ENCODE peak calls at places on chromosomes 16 and 17, in four cellular contexts. N, D, V and T are unnamed samples.

GRCh38 chr17:57927048-57927723 is 28.0 kb downstream of the CUEDC1 start:
- DNase-seq in N (no peak), V (no peak), D (peak), T (no peak)

GRCh38 chr16:75238132-75238852 is 13.1 kb downstream of the BCAR1 start:
- DNase-seq in V (no peak), N (peak), D (peak), T (no peak)

GRCh38 chr16:55645986-55646385 is 9.8 kb upstream of the SLC6A2 start:
- DNase-seq in V (no peak), N (no peak), D (no peak), T (no peak)

GRCh38 chr16:52994942-52995341 is 57.8 kb downstream of the CHD9NB start:
- DNase-seq in N (no peak), V (no peak), D (no peak), T (no peak)

GRCh38 chr16:89375686-89376085 is 114.7 kb downstream of the ANKRD11 start:
- DNase-seq in N (no peak), V (no peak), D (no peak), T (no peak)

GRCh38 chr16:11233727-11234376 is 22.2 kb downstream of the SOCS1 start:
- DNase-seq in N (no peak), V (no peak), D (peak), T (no peak)

GRCh38 chr17:34902761-34903325 is 58.4 kb downstream of the CCT6B start:
- DNase-seq in N (no peak), D (no peak), V (no peak), T (no peak)

GRCh38 chr17:42240201-42240600 is 36.0 kb downstream of the STAT5B start:
- DNase-seq in D (no peak), N (no peak), V (no peak), T (no peak)

GRCh38 chr16:4702466-4702808 is 9.1 kb downstream of the NUDT16L1 start:
- DNase-seq in N (no peak), V (no peak), D (no peak), T (no peak)

GRCh38 chr17:49086649-49087048 is 45.9 kb upstream of the B4GALNT2 start:
- DNase-seq in D (no peak), N (no peak), V (no peak), T (no peak)

GRCh38 chr16:88730632-88731607 is 24.6 kb downstream of the CTU2 start:
- DNase-seq in N (no peak), D (no peak), V (no peak), T (no peak)

GRCh38 chr17:39755550-39756375 is 18.0 kb downstream of the GRB7 start:
- DNase-seq in V (peak), N (peak), D (peak), T (no peak)
- TF ChIP-seq POLR2AphosphoS5 in V (peak), N (peak), D (no peak), T (no peak)

GRCh38 chr17:39899215-39899614 is 19.2 kb downstream of the GSDMB start:
- DNase-seq in N (no peak), V (no peak), D (no peak), T (no peak)
- H3K27ac ChIP-seq in N (no peak), V (no peak), D (no peak), T (no peak)

GRCh38 chr17:39404542-39405378 is 3.3 kb upstream of the FBXL20 start:
- DNase-seq in D (no peak), N (peak), V (no peak), T (no peak)

GRCh38 chr17:39401412-39402278 is at the start of gene FBXL20:
- DNase-seq in V (peak), D (peak), N (peak), T (peak)

GRCh38 chr17:39402890-39403605 is 1.6 kb upstream of the FBXL20 start:
- DNase-seq in D (no peak), V (no peak), N (peak), T (no peak)

GRCh38 chr17:39400547-39401411 is 647 bp downstream of the FBXL20 start:
- DNase-seq in V (no peak), N (no peak), D (peak), T (no peak)

GRCh38 chr17:39402279-39402889 is 958 bp upstream of the FBXL20 start:
- DNase-seq in D (peak), V (peak), N (peak), T (peak)
- TF ChIP-seq POLR2AphosphoS5 in D (no peak), V (no peak), N (peak), T (no peak)

DNA sequence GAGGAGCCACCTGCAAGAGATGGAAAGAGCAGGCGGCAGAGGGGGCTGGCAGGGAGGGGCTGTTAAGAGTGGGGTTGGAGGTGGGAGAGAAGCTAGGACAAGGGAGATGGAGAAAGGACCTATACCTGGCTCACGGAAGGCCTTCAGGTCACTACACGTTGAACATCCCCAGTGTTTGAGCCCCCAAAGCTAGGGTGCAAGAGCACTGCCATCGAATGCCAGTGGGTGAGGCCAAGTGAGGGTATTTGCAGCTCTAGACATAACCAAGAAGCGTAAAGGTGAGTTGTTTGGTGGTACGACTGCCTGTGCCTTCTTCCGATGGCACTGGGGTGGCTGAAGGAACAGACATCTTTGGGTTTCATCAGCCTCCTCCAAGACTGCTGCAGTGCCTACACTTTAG is 17.0 kb upstream of the HERPUD1 start:
- DNase-seq in N (no peak), D (no peak), V (no peak), T (no peak)
- H3K27ac ChIP-seq in N (no peak), D (no peak), V (no peak), T (no peak)

DNA sequence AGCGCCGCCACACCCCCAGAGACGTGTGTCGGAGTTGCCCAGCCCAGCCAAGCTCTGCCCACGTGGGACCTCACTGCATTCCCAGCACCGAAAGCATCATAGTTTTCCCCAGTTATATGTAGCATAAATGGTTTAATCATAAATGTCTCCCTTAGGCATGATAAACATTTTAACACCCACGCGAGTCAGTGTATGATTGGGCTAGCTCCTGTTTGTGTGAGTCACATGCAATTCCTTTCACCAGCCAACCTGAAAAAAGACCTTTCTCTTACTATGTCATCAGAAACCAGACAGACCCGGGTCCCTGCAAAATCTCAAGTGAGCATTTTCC is 9.2 kb downstream of the TAF1C start:
- DNase-seq in D (no peak), N (no peak), V (no peak), T (no peak)
- TF ChIP-seq POLR2AphosphoS5 in D (no peak), N (no peak), V (no peak), T (no peak)

GRCh38 chr17:16297367-16298139 is 55.7 kb downstream of the CENPV start:
- DNase-seq in D (peak), N (no peak), V (no peak), T (no peak)
- H3K27ac ChIP-seq in D (peak), N (no peak), V (no peak), T (peak)